ENCODE peak calls at places on chromosomes 11 and 22, in five cellular contexts. S is IMR-90, Q is right lobe of liver, U is fibroblast of the aortic adventitia, K is fibroblast of mammary gland. X is an unnamed sample.

GRCh38 chr11:45275823-45276222 is 10.3 kb downstream of the SYT13 start:
- DNase-seq in K (peak; percentile 62), U (peak; percentile 27), S (no peak), Q (no peak), X (peak; percentile 18)

GRCh38 chr11:132032555-132032954 is 662.1 kb downstream of the NTM start:
- DNase-seq in S (peak; percentile 92), K (peak; percentile 51), U (peak; percentile 67), Q (no peak), X (peak; percentile 57)

GRCh38 chr11:44977493-44977984 is 26.9 kb upstream of the TP53I11 start:
- DNase-seq in K (no peak), Q (no peak), S (peak; percentile 14), U (no peak), X (peak; percentile 35)

GRCh38 chr22:38843201-38843715 is 570 bp downstream of the NPTXR start:
- DNase-seq in U (peak; percentile 64), Q (no peak), S (peak; percentile 81), K (peak; percentile 52), X (peak; percentile 81)

GRCh38 chr11:112248216-112248615 is 12.4 kb downstream of the PLET1 start:
- DNase-seq in Q (no peak), K (peak; percentile 64), U (peak; percentile 58), S (peak; percentile 89), X (peak; percentile 28)

GRCh38 chr11:124793466-124794278 is 6.5 kb downstream of the MSANTD2 start:
- DNase-seq in Q (no peak), U (peak; percentile 59), S (peak; percentile 40), K (peak; percentile 62), X (peak; percentile 68)

GRCh38 chr11:73995247-73995646 is 12.6 kb upstream of the UCP2 start:
- DNase-seq in S (peak; percentile 16), K (no peak), Q (no peak), U (no peak), X (peak; percentile 16)

GRCh38 chr22:48536691-48537591 is 1290.7 kb downstream of the BRD1 start:
- DNase-seq in K (no peak), U (no peak), Q (no peak), S (no peak), X (no peak)

GRCh38 chr11:120021978-120022377 is 115.9 kb downstream of the TRIM29 start:
- DNase-seq in U (no peak), Q (no peak), S (no peak), K (no peak), X (no peak)

GRCh38 chr22:42959472-42960145 is 55.3 kb downstream of the PACSIN2 start:
- DNase-seq in S (peak; percentile 88), Q (peak; percentile 77), U (peak; percentile 91), K (peak; percentile 74), X (peak; percentile 95)

GRCh38 chr11:111917312-111917711 is 1.4 kb upstream of the C11orf52 start:
- DNase-seq in U (no peak), S (no peak), K (no peak), Q (no peak), X (no peak)

GRCh38 chr11:95968585-95968984 is 44.7 kb upstream of the MTMR2 start:
- DNase-seq in U (peak; percentile 29), Q (no peak), S (peak; percentile 12), K (peak; percentile 33), X (peak; percentile 27)
- TF ChIP-seq CTCF in U (peak; percentile 43), Q (peak; percentile 16), S (peak; percentile 30), K (peak; percentile 53), X (peak; percentile 45)

GRCh38 chr11:75802022-75802912 is 12.7 kb upstream of the UVRAG start:
- DNase-seq in Q (no peak), S (no peak), K (no peak), U (no peak), X (no peak)
- H3K4me3 ChIP-seq in Q (no peak overlapping the region), S (no peak overlapping the region), K (no peak overlapping the region), U (no peak overlapping the region), X (no peak overlapping the region)

GRCh38 chr11:35711173-35711910 is 48.8 kb downstream of the TRIM44 start:
- DNase-seq in U (no peak), S (no peak), K (peak; percentile 11), Q (no peak), X (no peak)
- TF ChIP-seq CTCF in U (no peak), S (peak; percentile 10), K (peak; percentile 21), Q (peak; percentile 37), X (peak; percentile 19)

GRCh38 chr11:803770-804598 is 1.0 kb downstream of the PIDD1 start:
- DNase-seq in U (no peak), K (no peak), Q (peak; percentile 58), S (no peak), X (no peak)
- H3K4me3 ChIP-seq in U (peak overlapping the region; percentile 68), K (peak overlapping the region; percentile 63), Q (no peak overlapping the region), S (peak overlapping the region; percentile 49), X (peak overlapping the region; percentile 58)

GRCh38 chr11:128324531-128325141 is 262.7 kb downstream of the ETS1 start:
- DNase-seq in K (no peak), S (no peak), U (no peak), Q (no peak), X (no peak)

GRCh38 chr11:128324051-128324481 is 263.3 kb downstream of the ETS1 start:
- DNase-seq in U (no peak), S (no peak), K (no peak), Q (no peak), X (no peak)

GRCh38 chr11:128327274-128327673 is 260.1 kb downstream of the ETS1 start:
- DNase-seq in S (no peak), Q (no peak), K (no peak), U (no peak), X (no peak)

GRCh38 chr11:128326791-128327190 is 260.6 kb downstream of the ETS1 start:
- DNase-seq in U (no peak), Q (no peak), K (no peak), S (no peak), X (no peak)

GRCh38 chr11:128323381-128323780 is 264.0 kb downstream of the ETS1 start:
- DNase-seq in K (peak; percentile 53), Q (no peak), U (peak; percentile 37), S (peak; percentile 48), X (peak; percentile 63)
- TF ChIP-seq CTCF in K (peak; percentile 48), Q (no peak), U (peak; percentile 40), S (peak; percentile 48), X (peak; percentile 61)

GRCh38 chr11:2402106-2402505 is 1.6 kb downstream of the TSSC4 start:
- DNase-seq in S (no peak), K (no peak), U (no peak), Q (no peak), X (no peak)
- H3K4me3 ChIP-seq in S (peak overlapping the region; percentile 90), K (peak overlapping the region; percentile 99), U (peak overlapping the region; percentile 94), Q (no peak overlapping the region), X (peak overlapping the region; percentile 85)

GRCh38 chr11:22338465-22338810 is 257 bp downstream of the SLC17A6 start:
- DNase-seq in S (no peak), K (no peak), U (no peak), Q (no peak), X (no peak)

GRCh38 chr11:22341582-22341919 is 3.4 kb downstream of the SLC17A6 start:
- DNase-seq in U (no peak), Q (no peak), S (no peak), K (no peak), X (no peak)

GRCh38 chr11:22340803-22341581 is 2.8 kb downstream of the SLC17A6 start:
- DNase-seq in U (no peak), S (no peak), K (no peak), Q (peak; percentile 47), X (no peak)

GRCh38 chr11:22342599-22343138 is 4.5 kb downstream of the SLC17A6 start:
- DNase-seq in S (no peak), Q (no peak), U (no peak), K (no peak), X (no peak)

DNA sequence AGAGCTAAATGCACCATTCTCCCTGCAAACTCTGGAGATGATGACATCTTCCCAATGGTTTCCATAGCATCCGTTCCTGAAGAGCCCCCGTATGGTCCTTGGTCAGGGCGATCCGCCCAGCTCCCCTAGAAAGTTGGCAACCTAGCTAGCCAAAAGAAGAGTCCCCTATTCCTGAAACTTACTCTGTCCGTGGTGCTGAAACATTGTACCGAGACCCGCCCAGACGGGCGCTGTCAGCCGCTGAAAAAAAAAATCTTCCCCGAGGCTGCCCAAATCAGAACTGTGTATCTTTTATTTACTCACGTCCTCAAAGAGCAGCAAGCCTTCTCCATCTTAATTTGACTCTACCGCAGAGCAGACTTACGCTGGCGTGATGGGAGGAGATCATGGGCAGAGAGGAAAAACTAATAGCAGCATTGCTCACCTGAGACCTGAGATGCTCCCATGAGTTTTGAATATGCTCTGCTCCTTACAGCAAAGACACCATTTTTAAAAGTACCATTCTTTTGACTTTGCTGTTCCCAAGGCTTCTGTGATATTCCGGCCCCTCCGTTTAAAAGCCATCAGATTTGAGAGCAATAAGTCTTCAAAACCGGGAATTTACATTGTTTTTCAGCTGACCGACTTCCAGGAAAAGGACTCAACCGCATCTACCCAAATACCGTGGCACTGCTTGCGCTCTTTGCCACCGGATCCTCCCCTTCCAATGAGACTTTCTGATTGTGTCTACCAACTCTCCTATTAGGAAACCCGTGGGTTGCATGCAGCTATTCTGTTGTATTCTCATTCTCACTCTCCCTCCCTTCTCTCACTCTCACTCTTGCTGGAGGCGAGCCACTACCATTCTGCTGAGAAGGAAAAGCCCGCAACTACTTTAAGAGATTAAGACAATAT is at the start of gene SLC17A6:
- DNase-seq in K (peak; percentile 16), Q (no peak), S (peak; percentile 8), U (peak; percentile 11), X (peak; percentile 55)
- TF ChIP-seq CTCF in K (no peak), Q (no peak), S (no peak), U (no peak), X (no peak)

X was measured in fibroblast of pulmonary artery.